ENCODE peak calls at places on chromosomes 13 and 19, in four cellular contexts. N, H, V and M are unnamed samples.

GRCh38 chr13:30193279-30194234 is 113.8 kb downstream of the KATNAL1 start:
- DNase-seq in H (no peak), V (no peak), N (no peak), M (no peak)

GRCh38 chr19:48342841-48343540 is 17.6 kb downstream of the EMP3 start:
- DNase-seq in V (no peak), H (no peak), N (no peak), M (no peak)

GRCh38 chr13:99958402-99959126 is 13.0 kb downstream of the ZIC5 start:
- DNase-seq in N (no peak), H (no peak), V (no peak), M (no peak)

GRCh38 chr13:78012046-78012445 is 93.4 kb upstream of the EDNRB start:
- DNase-seq in H (no peak), N (no peak), V (no peak), M (no peak)

GRCh38 chr19:5059767-5060166 is 90.9 kb downstream of the KDM4B start:
- DNase-seq in H (no peak), N (no peak), V (no peak), M (no peak)

GRCh38 chr19:14699641-14700040 is 9.8 kb downstream of the ZNF333 start:
- DNase-seq in V (no peak), N (no peak), H (no peak), M (no peak)

GRCh38 chr19:19447536-19448237 is 42.2 kb downstream of the GATAD2A start:
- DNase-seq in N (no peak), V (no peak), H (no peak), M (peak)

GRCh38 chr19:45211751-45212381 is 33.3 kb downstream of the BLOC1S3 start:
- DNase-seq in H (peak), N (no peak), V (no peak), M (no peak)

GRCh38 chr19:47447470-47448359 is 24.0 kb downstream of the SLC8A2 start:
- DNase-seq in H (peak), V (peak), N (peak), M (peak)

GRCh38 chr19:41999071-41999877 is 5.2 kb upstream of the ATP1A3 start:
- DNase-seq in N (no peak), H (no peak), V (peak), M (no peak)

GRCh38 chr13:83881917-83882625 is at the start of gene SLITRK1:
- DNase-seq in H (peak), N (no peak), V (peak), M (no peak)

GRCh38 chr19:35353635-35354034 is 4.6 kb upstream of the FFAR3 start:
- DNase-seq in V (no peak), N (no peak), H (no peak), M (no peak)

GRCh38 chr13:78601886-78602560 is 1.3 kb downstream of the POU4F1 start:
- DNase-seq in N (no peak), V (no peak), H (no peak), M (no peak)

GRCh38 chr13:27076411-27076810 is 95.2 kb downstream of the USP12 start:
- DNase-seq in V (no peak), N (no peak), H (no peak), M (no peak)

GRCh38 chr19:23365222-23365621 is 30.0 kb downstream of the ZNF91 start:
- DNase-seq in H (no peak), V (no peak), N (no peak), M (no peak)

GRCh38 chr19:43148233-43148632 is 38.1 kb downstream of the PSG5 start:
- DNase-seq in V (no peak), N (no peak), H (no peak), M (no peak)

GRCh38 chr13:102309110-102309509 is 92.7 kb downstream of the FGF14 start:
- DNase-seq in N (no peak), V (no peak), H (no peak), M (no peak)

GRCh38 chr19:57559008-57559403 is 657 bp downstream of the ZNF550 start:
- DNase-seq in H (peak), V (no peak), N (peak), M (no peak)

GRCh38 chr19:35555301-35556005 is 8.0 kb downstream of the ATP4A start:
- DNase-seq in H (no peak), N (no peak), V (no peak), M (no peak)

GRCh38 chr19:4597975-4598671 is 38.6 kb upstream of the SEMA6B start:
- DNase-seq in H (peak), V (peak), N (no peak), M (peak)

GRCh38 chr19:11446652-11447301 is 11.3 kb downstream of the PRKCSH start:
- DNase-seq in H (peak), N (no peak), V (no peak), M (peak)

GRCh38 chr13:30872685-30873443 is 33.2 kb upstream of the MEDAG start:
- DNase-seq in N (peak), V (no peak), H (peak), M (no peak)

GRCh38 chr19:47824396-47824795 is 2.7 kb downstream of the CRX start:
- DNase-seq in N (no peak), V (no peak), H (no peak), M (no peak)

GRCh38 chr19:42471554-42472249 is 29.0 kb upstream of the CXCL17 start:
- DNase-seq in V (no peak), H (no peak), N (no peak), M (no peak)

GRCh38 chr13:85772379-85772778 is 26.8 kb downstream of the SLITRK6 start:
- DNase-seq in V (no peak), N (no peak), H (no peak), M (no peak)

GRCh38 chr13:21297452-21297851 is 121.0 kb downstream of the MRPL57 start:
- DNase-seq in V (no peak), N (no peak), H (no peak), M (no peak)

GRCh38 chr13:106762711-106763110 is 194.8 kb upstream of the ARGLU1 start:
- DNase-seq in H (no peak), V (no peak), N (no peak), M (no peak)

GRCh38 chr13:46716821-46717220 is 80.1 kb downstream of the ESD start:
- DNase-seq in N (no peak), H (no peak), V (no peak), M (no peak)

GRCh38 chr13:20448470-20448869 is 77.2 kb downstream of the CRYL1 start:
- DNase-seq in H (no peak), V (no peak), N (no peak), M (no peak)

GRCh38 chr13:21476893-21477472 is 17.9 kb upstream of the ZDHHC20 start:
- DNase-seq in H (peak), N (peak), V (peak), M (peak)

GRCh38 chr13:95676100-95676774 is 702 bp upstream of the DNAJC3 start:
- DNase-seq in H (no peak), N (no peak), V (no peak), M (no peak)

GRCh38 chr19:4606921-4607678 is 32.2 kb upstream of the TNFAIP8L1 start:
- DNase-seq in H (peak), V (no peak), N (no peak), M (no peak)

GRCh38 chr19:1577929-1578618 is 9.9 kb upstream of the MEX3D start:
- DNase-seq in V (no peak), N (peak), H (no peak), M (no peak)

GRCh38 chr13:20387441-20387971 is 138.2 kb downstream of the CRYL1 start:
- DNase-seq in V (no peak), N (no peak), H (no peak), M (no peak)

GRCh38 chr13:42041684-42042035 is 6.8 kb upstream of the DGKH start:
- DNase-seq in V (no peak), H (peak), N (peak), M (no peak)

GRCh38 chr19:42246143-42246868 is 3.9 kb upstream of the GSK3A start:
- DNase-seq in H (peak), V (no peak), N (peak), M (no peak)

GRCh38 chr13:28820099-28821051 is at the start of gene MTUS2:
- DNase-seq in N (no peak), V (no peak), H (no peak), M (peak)
- H3K4me3 ChIP-seq in N (peak), V (no peak), H (peak), M (no peak)

DNA sequence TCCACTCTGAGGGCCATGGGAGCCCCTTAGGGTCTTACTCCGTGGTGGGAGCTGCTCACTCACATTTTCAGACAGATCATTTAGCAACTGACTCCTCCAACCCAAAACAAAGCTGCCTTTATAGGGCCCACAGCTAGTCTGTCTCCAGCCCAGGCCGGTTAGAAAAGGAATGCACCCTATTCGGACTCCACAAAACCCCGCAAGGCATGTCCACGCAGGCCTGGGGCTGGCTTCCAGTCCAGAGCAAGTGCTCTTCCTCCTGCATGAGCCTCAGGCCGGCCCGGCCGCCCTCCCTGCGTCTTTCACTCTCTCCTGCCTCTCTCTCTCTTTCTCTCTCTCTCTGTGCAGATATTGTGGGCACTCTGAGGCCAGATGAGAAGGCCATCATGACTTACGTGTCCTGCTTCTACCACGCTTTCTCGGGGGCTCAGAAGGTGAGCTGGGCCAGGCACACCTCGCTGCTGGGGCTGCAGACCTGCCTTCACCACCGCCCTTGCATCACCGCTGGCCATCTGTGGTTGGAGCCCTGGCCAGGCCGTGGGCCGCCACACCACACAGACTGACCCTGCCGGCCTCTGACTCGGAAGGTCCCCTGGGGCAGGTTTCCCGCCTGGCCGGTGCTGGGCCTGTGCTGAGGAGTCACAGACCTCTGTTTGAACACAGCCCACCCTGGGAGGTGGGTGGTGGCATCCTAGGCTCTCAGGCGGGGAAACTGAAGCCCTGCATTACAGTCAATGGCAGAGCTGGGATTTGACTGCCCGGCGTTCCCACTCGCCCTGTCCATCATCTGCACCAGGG is 33.1 kb downstream of the CAPN12 start:
- DNase-seq in V (no peak), N (no peak), H (no peak), M (no peak)
- H3K4me3 ChIP-seq in V (no peak), N (no peak), H (no peak), M (no peak)

GRCh38 chr19:7701049-7701653 is 780 bp downstream of the FCER2 start:
- DNase-seq in H (no peak), V (no peak), N (no peak), M (no peak)
- H3K4me3 ChIP-seq in H (no peak), V (no peak), N (no peak), M (no peak)

GRCh38 chr19:17517898-17518297 is 6.4 kb downstream of the PGLS start:
- DNase-seq in H (no peak), N (no peak), V (no peak), M (no peak)

GRCh38 chr19:17511724-17512573 is 500 bp downstream of the PGLS start:
- DNase-seq in V (peak), N (peak), H (peak), M (peak)

GRCh38 chr19:17512574-17512939 is 1.1 kb downstream of the PGLS start:
- DNase-seq in H (no peak), N (no peak), V (no peak), M (no peak)

GRCh38 chr19:17513801-17514200 is 2.4 kb downstream of the PGLS start:
- DNase-seq in H (no peak), V (no peak), N (no peak), M (no peak)

GRCh38 chr19:17515408-17516149 is 4.1 kb downstream of the PGLS start:
- DNase-seq in N (no peak), V (no peak), H (no peak), M (no peak)
- H3K4me3 ChIP-seq in N (no peak), V (no peak), H (no peak), M (no peak)

DNA sequence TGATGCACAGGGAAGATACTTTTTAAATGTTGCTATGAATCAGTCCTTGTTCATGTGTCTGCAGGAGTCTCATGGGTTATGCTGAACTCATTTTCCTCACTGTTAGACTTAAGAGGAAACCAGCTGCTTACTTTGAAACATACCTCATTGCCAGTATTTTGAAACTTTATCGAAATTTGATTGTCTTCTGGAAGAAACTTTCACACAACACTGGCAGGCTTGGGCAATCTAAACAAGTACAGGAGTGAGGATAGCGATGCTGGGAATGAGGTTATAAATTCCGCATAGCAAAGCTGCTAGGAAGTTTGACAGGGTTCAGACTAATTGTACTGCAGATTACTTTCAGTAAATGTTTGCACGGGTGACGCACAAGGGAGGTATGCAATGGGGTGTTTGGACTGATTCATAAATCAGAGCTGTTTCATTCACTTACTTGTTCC is 245.7 kb downstream of the DNAJC15 start:
- DNase-seq in V (no peak), H (no peak), N (peak), M (no peak)
- H3K4me3 ChIP-seq in V (no peak), H (no peak), N (no peak), M (no peak)

DNA sequence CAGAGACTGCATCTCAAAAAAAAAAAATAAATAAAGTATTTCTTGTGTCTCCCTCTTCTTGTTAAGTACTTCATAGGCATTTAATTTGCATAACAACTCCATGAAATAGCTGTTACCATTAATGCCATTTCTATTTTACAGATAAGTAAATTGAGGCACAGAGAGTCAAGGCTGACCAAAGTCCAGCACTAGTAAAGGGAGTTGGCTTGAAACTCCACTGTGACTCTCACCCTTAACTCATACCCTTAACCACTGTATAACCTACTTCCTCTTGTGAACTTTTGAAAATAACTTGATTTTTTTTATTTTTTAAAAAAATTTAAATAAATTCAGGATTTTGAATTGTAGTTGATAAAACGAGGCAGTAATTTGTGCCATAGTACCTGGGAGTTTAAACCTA is 6.0 kb downstream of the GPATCH1 start:
- DNase-seq in V (no peak), N (no peak), H (no peak), M (no peak)
- H3K4me3 ChIP-seq in V (no peak), N (no peak), H (no peak), M (no peak)

GRCh38 chr19:16612631-16613030 is 15.4 kb downstream of the MED26 start:
- DNase-seq in H (no peak), N (no peak), V (no peak), M (no peak)
- H3K4me3 ChIP-seq in H (no peak), N (no peak), V (no peak), M (no peak)

GRCh38 chr19:51712461-51713081 is 11.2 kb downstream of the HAS1 start:
- DNase-seq in V (peak), H (no peak), N (no peak), M (no peak)

GRCh38 chr19:51709575-51709974 is 14.2 kb downstream of the HAS1 start:
- DNase-seq in V (no peak), N (no peak), H (no peak), M (no peak)

GRCh38 chr19:51710163-51710562 is 13.6 kb downstream of the HAS1 start:
- DNase-seq in N (no peak), H (no peak), V (no peak), M (no peak)

GRCh38 chr19:51713319-51714285 is 10.2 kb downstream of the HAS1 start:
- DNase-seq in V (no peak), H (no peak), N (no peak), M (no peak)

GRCh38 chr19:51711702-51712101 is 12.1 kb downstream of the HAS1 start:
- DNase-seq in H (no peak), N (no peak), V (no peak), M (no peak)
- H3K4me3 ChIP-seq in H (no peak), N (no peak), V (no peak), M (no peak)

GRCh38 chr19:54521860-54522513 is 19.4 kb downstream of the LAIR2 start:
- DNase-seq in H (no peak), N (no peak), V (no peak), M (no peak)
- H3K4me3 ChIP-seq in H (no peak), N (no peak), V (no peak), M (no peak)